ENCODE peak calls at places on chromosomes 2 and 18, in nine cellular contexts. F, M, P, E, N, U, B, O and D are unnamed samples. For H3K9me3, H3K4me1 and H3K36me3, the result is how much of the 10 kb centered on the place peaks cover.

GRCh38 chr2:22326250-22326649 is 1058.7 kb upstream of the KLHL29 start:
- DNase-seq in F (no peak), M (no peak), P (no peak), E (no peak), N (no peak), U (no peak), B (no peak), O (no peak), D (no peak)

GRCh38 chr18:79411614-79412526 is 16.1 kb downstream of the NFATC1 start:
- DNase-seq in F (no peak), M (no peak), P (no peak), E (no peak), N (no peak), U (no peak), B (no peak), O (peak), D (peak)

GRCh38 chr18:36314754-36315153 is 17.2 kb downstream of the FHOD3 start:
- DNase-seq in F (no peak), M (no peak), P (peak), E (no peak), N (peak), U (no peak), B (no peak), O (no peak), D (no peak)

GRCh38 chr2:188512456-188512855 is 220.8 kb downstream of the GULP1 start:
- DNase-seq in F (no peak), M (peak), P (peak), E (peak), N (peak), U (no peak), B (no peak), O (no peak), D (no peak)

GRCh38 chr2:66573412-66573811 is 138.5 kb downstream of the MEIS1 start:
- DNase-seq in F (no peak), M (no peak), P (no peak), E (no peak), N (no peak), U (no peak), B (no peak), O (no peak), D (peak)

GRCh38 chr2:174595904-174596397 is 1.7 kb downstream of the WIPF1 start:
- DNase-seq in F (no peak), M (no peak), P (no peak), E (peak), N (no peak), U (no peak), B (no peak), O (no peak), D (no peak)

GRCh38 chr2:602571-603366 is 74.4 kb downstream of the TMEM18 start:
- DNase-seq in F (no peak), M (no peak), P (no peak), E (no peak), N (no peak), U (no peak), B (no peak), O (no peak), D (no peak)

GRCh38 chr18:21602302-21602592 is 1.7 kb upstream of the ESCO1 start:
- DNase-seq in F (no peak), M (no peak), P (no peak), E (peak), N (no peak), U (no peak), B (no peak), O (no peak), D (no peak)

GRCh38 chr2:47043142-47043890 is 111.8 kb downstream of the STPG4 start:
- DNase-seq in F (no peak), M (no peak), P (peak), E (no peak), N (peak), U (no peak), B (no peak), O (peak), D (peak)

GRCh38 chr2:48174503-48174902 is 268.2 kb upstream of the FBXO11 start:
- DNase-seq in F (no peak), M (no peak), P (no peak), E (no peak), N (no peak), U (no peak), B (no peak), O (no peak), D (no peak)

GRCh38 chr2:100976061-100976460 is 26.0 kb upstream of the RPL31 start:
- DNase-seq in F (no peak), M (no peak), P (no peak), E (no peak), N (no peak), U (no peak), B (no peak), O (no peak), D (no peak)

GRCh38 chr2:25341753-25342371 is at the start of gene DNMT3A:
- DNase-seq in F (no peak), M (peak), P (peak), E (peak), N (peak), U (no peak), B (peak), O (peak), D (peak)

GRCh38 chr2:205695460-205695979 is 13.2 kb downstream of the NRP2 start:
- DNase-seq in F (no peak), M (no peak), P (peak), E (no peak), N (no peak), U (no peak), B (no peak), O (no peak), D (no peak)

GRCh38 chr18:61953161-61953560 is 60.4 kb upstream of the RNF152 start:
- DNase-seq in F (no peak), M (no peak), P (no peak), E (no peak), N (peak), U (no peak), B (no peak), O (no peak), D (no peak)

GRCh38 chr2:43361286-43361685 is 134.9 kb upstream of the ZFP36L2 start:
- DNase-seq in F (no peak), M (no peak), P (peak), E (no peak), N (no peak), U (no peak), B (no peak), O (no peak), D (no peak)

GRCh38 chr18:24397131-24397693 is 412 bp downstream of the OSBPL1A start:
- DNase-seq in F (no peak), M (peak), P (peak), E (peak), N (peak), U (no peak), B (peak), O (peak), D (no peak)

GRCh38 chr2:237627463-237628321 is at the start of gene LRRFIP1:
- DNase-seq in F (no peak), M (no peak), P (no peak), E (no peak), N (no peak), U (no peak), B (peak), O (peak), D (peak)

GRCh38 chr2:203631068-203631757 is 75.2 kb upstream of the CD28 start:
- DNase-seq in F (no peak), M (peak), P (peak), E (no peak), N (no peak), U (no peak), B (no peak), O (no peak), D (no peak)

GRCh38 chr2:238796223-238796885 is 51.5 kb upstream of the TWIST2 start:
- DNase-seq in F (no peak), M (no peak), P (no peak), E (no peak), N (no peak), U (no peak), B (no peak), O (no peak), D (no peak)

GRCh38 chr18:58911766-58912165 is 47.1 kb downstream of the ZNF532 start:
- DNase-seq in F (no peak), M (no peak), P (no peak), E (no peak), N (no peak), U (no peak), B (no peak), O (no peak), D (no peak)

GRCh38 chr2:159035790-159036411 is 67.5 kb downstream of the TANC1 start:
- DNase-seq in F (no peak), M (peak), P (peak), E (peak), N (peak), U (peak), B (peak), O (no peak), D (no peak)

GRCh38 chr2:157443795-157444642 is at the start of gene CYTIP:
- DNase-seq in F (no peak), M (peak), P (no peak), E (peak), N (no peak), U (no peak), B (peak), O (no peak), D (peak)

GRCh38 chr2:242002944-242003343 is 133.4 kb downstream of the RTP5 start:
- DNase-seq in F (no peak), M (no peak), P (no peak), E (no peak), N (no peak), U (no peak), B (no peak), O (no peak), D (no peak)

GRCh38 chr18:79617521-79618500 is 61.8 kb upstream of the CTDP1 start:
- DNase-seq in F (no peak), M (no peak), P (no peak), E (no peak), N (no peak), U (no peak), B (no peak), O (peak), D (peak)

GRCh38 chr2:110755494-110756078 is 23.2 kb downstream of the ACOXL start:
- DNase-seq in F (no peak), M (no peak), P (peak), E (peak), N (no peak), U (no peak), B (no peak), O (no peak), D (no peak)

GRCh38 chr2:163552758-163553157 is 183.1 kb downstream of the FIGN start:
- DNase-seq in F (no peak), M (no peak), P (no peak), E (no peak), N (no peak), U (no peak), B (no peak), O (no peak), D (no peak)

GRCh38 chr2:61471905-61472805 is 1.3 kb upstream of the USP34 start:
- DNase-seq in F (no peak), M (peak), P (peak), E (peak), N (peak), U (no peak), B (no peak), O (no peak), D (peak)

GRCh38 chr2:209638346-209638745 is 133.3 kb upstream of the UNC80 start:
- DNase-seq in F (no peak), M (no peak), P (peak), E (no peak), N (peak), U (no peak), B (no peak), O (no peak), D (no peak)

GRCh38 chr2:167715932-167716331 is 531.5 kb downstream of the STK39 start:
- DNase-seq in F (no peak), M (no peak), P (no peak), E (no peak), N (no peak), U (no peak), B (no peak), O (no peak), D (peak)

GRCh38 chr2:127683766-127684165 is 8.4 kb upstream of the LIMS2 start:
- DNase-seq in F (no peak), M (no peak), P (no peak), E (no peak), N (no peak), U (no peak), B (no peak), O (peak), D (peak)

GRCh38 chr2:166361351-166362153 is 14.2 kb downstream of the SCN9A start:
- DNase-seq in F (no peak), M (peak), P (peak), E (peak), N (no peak), U (no peak), B (no peak), O (no peak), D (no peak)

GRCh38 chr2:3186766-3187165 is 190.9 kb downstream of the EIPR1 start:
- DNase-seq in F (no peak), M (no peak), P (no peak), E (no peak), N (no peak), U (no peak), B (no peak), O (peak), D (no peak)

GRCh38 chr2:111209045-111209514 is 88.4 kb downstream of the BCL2L11 start:
- DNase-seq in F (no peak), M (no peak), P (peak), E (peak), N (peak), U (no peak), B (no peak), O (no peak), D (no peak)

GRCh38 chr2:149826471-149827125 is 239.0 kb upstream of the MMADHC start:
- DNase-seq in F (no peak), M (no peak), P (peak), E (no peak), N (peak), U (no peak), B (no peak), O (no peak), D (no peak)

GRCh38 chr18:57121542-57122112 is 25.3 kb upstream of the BOD1L2 start:
- DNase-seq in F (no peak), M (no peak), P (no peak), E (no peak), N (no peak), U (no peak), B (no peak), O (no peak), D (no peak)

GRCh38 chr2:220815698-220816097 is 756.4 kb downstream of the EPHA4 start:
- DNase-seq in F (no peak), M (no peak), P (no peak), E (no peak), N (no peak), U (no peak), B (no peak), O (no peak), D (no peak)

GRCh38 chr2:220814441-220814840 is 757.7 kb downstream of the EPHA4 start:
- DNase-seq in F (no peak), M (no peak), P (no peak), E (no peak), N (no peak), U (no peak), B (no peak), O (no peak), D (no peak)

GRCh38 chr2:220811115-220811514 is 761.0 kb downstream of the EPHA4 start:
- DNase-seq in F (no peak), M (no peak), P (no peak), E (no peak), N (peak), U (no peak), B (no peak), O (no peak), D (no peak)

GRCh38 chr2:220811952-220812570 is 760.0 kb downstream of the EPHA4 start:
- DNase-seq in F (no peak), M (no peak), P (peak), E (no peak), N (peak), U (no peak), B (no peak), O (no peak), D (no peak)
- H3K9me3 ChIP-seq in F (under half), M (under half), P (under half), E (under half), N (under half), U (under half), B (under half), O (under half), D (under half)

GRCh38 chr2:31221549-31221948 is 4.2 kb upstream of the CAPN14 start:
- DNase-seq in F (no peak), M (no peak), P (no peak), E (no peak), N (no peak), U (no peak), B (no peak), O (no peak), D (no peak)

GRCh38 chr2:31222086-31222485 is 4.8 kb upstream of the CAPN14 start:
- DNase-seq in F (no peak), M (no peak), P (no peak), E (no peak), N (no peak), U (no peak), B (no peak), O (no peak), D (no peak)

GRCh38 chr2:31217465-31218200 is at the start of gene CAPN14:
- DNase-seq in F (no peak), M (no peak), P (no peak), E (no peak), N (peak), U (no peak), B (no peak), O (no peak), D (no peak)

GRCh38 chr2:31216734-31217133 is 581 bp downstream of the CAPN14 start:
- DNase-seq in F (no peak), M (no peak), P (no peak), E (peak), N (no peak), U (no peak), B (no peak), O (no peak), D (no peak)

GRCh38 chr2:31219131-31219969 is 2.0 kb upstream of the CAPN14 start:
- DNase-seq in F (no peak), M (peak), P (no peak), E (no peak), N (no peak), U (no peak), B (no peak), O (no peak), D (no peak)
- H3K4me1 ChIP-seq in F (under half), M (under half), P (under half), E (under half), N (under half), U (under half), B (under half), O (under half), D (under half)

GRCh38 chr2:235050992-235051351 is 99.2 kb downstream of the SH3BP4 start:
- DNase-seq in F (no peak), M (peak), P (peak), E (no peak), N (peak), U (no peak), B (peak), O (peak), D (peak)
- H3K36me3 ChIP-seq in F (under half), M (under half), P (under half), E (under half), N (under half), U (under half), B (under half), O (under half), D (under half)

DNA sequence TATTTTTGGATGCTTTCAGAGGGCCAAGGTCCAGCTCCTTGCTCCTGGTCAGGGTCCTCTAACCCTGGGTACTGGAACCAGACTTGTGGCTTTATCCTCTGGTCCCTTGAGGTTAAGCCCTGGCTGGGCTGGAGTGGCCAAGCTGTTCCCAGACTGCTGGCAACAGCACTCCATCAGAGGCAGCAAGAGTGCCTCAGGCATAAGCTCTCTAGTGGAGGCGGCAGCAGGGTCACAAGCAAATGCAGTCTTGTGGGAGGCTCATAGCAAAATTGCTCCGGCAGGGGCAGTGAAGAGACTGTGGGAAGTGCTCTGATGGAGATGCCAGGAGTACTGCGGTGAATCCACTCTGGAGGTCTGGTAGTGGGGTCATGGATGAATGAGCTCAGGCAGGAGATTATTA is 128.9 kb upstream of the OTOS start:
- DNase-seq in F (no peak), M (no peak), P (no peak), E (no peak), N (no peak), U (no peak), B (peak), O (peak), D (no peak)
- H3K9me3 ChIP-seq in F (under half), M (under half), P (under half), E (under half), N (under half), U (under half), B (under half), O (under half), D (under half)

GRCh38 chr2:196165016-196165415 is 6.4 kb downstream of the STK17B start:
- DNase-seq in F (no peak), M (no peak), P (no peak), E (peak), N (no peak), U (no peak), B (no peak), O (no peak), D (no peak)

GRCh38 chr2:196162586-196163180 is 8.7 kb downstream of the STK17B start:
- DNase-seq in F (no peak), M (no peak), P (no peak), E (peak), N (no peak), U (no peak), B (no peak), O (no peak), D (no peak)

GRCh38 chr2:196160101-196160500 is 11.3 kb downstream of the STK17B start:
- DNase-seq in F (no peak), M (peak), P (peak), E (peak), N (peak), U (no peak), B (no peak), O (no peak), D (no peak)

GRCh38 chr2:196160966-196161365 is 10.4 kb downstream of the STK17B start:
- DNase-seq in F (no peak), M (no peak), P (no peak), E (no peak), N (no peak), U (no peak), B (no peak), O (no peak), D (no peak)

GRCh38 chr2:196163285-196163684 is 8.1 kb downstream of the STK17B start:
- DNase-seq in F (no peak), M (no peak), P (no peak), E (peak), N (no peak), U (no peak), B (no peak), O (no peak), D (no peak)
- H3K4me1 ChIP-seq in F (half or more), M (under half), P (under half), E (half or more), N (under half), U (under half), B (under half), O (under half), D (under half)

GRCh38 chr2:54653572-54654204 is 69.8 kb upstream of the EML6 start:
- DNase-seq in F (no peak), M (no peak), P (no peak), E (no peak), N (no peak), U (no peak), B (no peak), O (no peak), D (no peak)
- H3K36me3 ChIP-seq in F (half or more), M (under half), P (under half), E (half or more), N (half or more), U (under half), B (half or more), O (under half), D (under half)

GRCh38 chr2:27640722-27641245 is 11.9 kb downstream of the GPN1 start:
- DNase-seq in F (no peak), M (no peak), P (no peak), E (no peak), N (no peak), U (no peak), B (no peak), O (no peak), D (no peak)
- H3K9me3 ChIP-seq in F (under half), M (under half), P (under half), E (under half), N (under half), U (under half), B (under half), O (under half), D (under half)